ENCODE peak calls at places on chromosomes 4 and X, in six cellular contexts. M, X, G, P, J and L are unnamed samples.

GRCh38 chr4:104571341-104571740 is 76.6 kb upstream of the CXXC4 start:
- DNase-seq in M (no peak), X (no peak), G (no peak), P (no peak), J (no peak), L (no peak)

GRCh38 chrX:72128881-72129280 is 2.8 kb downstream of the RTL5 start:
- DNase-seq in M (peak), X (peak), G (no peak), P (no peak), J (peak), L (no peak)

GRCh38 chr4:172858731-172859230 is 309.8 kb upstream of the GALNT7 start:
- DNase-seq in M (no peak), X (no peak), G (no peak), P (no peak), J (no peak), L (no peak)

GRCh38 chrX:30883141-30883540 is 5.9 kb downstream of the TAB3 start:
- DNase-seq in M (no peak), X (no peak), G (no peak), P (no peak), J (no peak), L (no peak)

GRCh38 chrX:9897761-9898161 is 69.4 kb upstream of the CLDN34 start:
- DNase-seq in M (no peak), X (no peak), G (no peak), P (no peak), J (no peak), L (no peak)

GRCh38 chrX:11381464-11381863 is 88.3 kb downstream of the AMELX start:
- DNase-seq in M (peak), X (no peak), G (peak), P (peak), J (peak), L (no peak)

GRCh38 chr4:112633477-112634235 is 3.1 kb downstream of the ZGRF1 start:
- DNase-seq in M (peak), X (no peak), G (peak), P (no peak), J (peak), L (no peak)

GRCh38 chr4:102665527-102665926 is 95.2 kb downstream of the MANBA start:
- DNase-seq in M (peak), X (no peak), G (no peak), P (no peak), J (no peak), L (no peak)

GRCh38 chr4:151719045-151719743 is 41.6 kb downstream of the GATB start:
- DNase-seq in M (no peak), X (no peak), G (no peak), P (peak), J (peak), L (no peak)

GRCh38 chrX:44651347-44651746 is 108.7 kb upstream of the FUNDC1 start:
- DNase-seq in M (no peak), X (no peak), G (no peak), P (no peak), J (peak), L (no peak)

GRCh38 chr4:113738251-113738650 is 23.3 kb downstream of the CAMK2D start:
- DNase-seq in M (no peak), X (no peak), G (no peak), P (no peak), J (no peak), L (no peak)